ENCODE peak calls at places on chromosome 17, in four cellular contexts. B, Z, U and I are unnamed samples.
A peak's percentile ranks its signal among the peaks of the same experiment; 100 is the strongest.

GRCh38 chr17:76700627-76701470 is 9.9 kb downstream of the MXRA7 start:
- DNase-seq in Z (no peak), B (no peak), U (no peak), I (no peak)

GRCh38 chr17:47700471-47701449 is 6.8 kb downstream of the TBKBP1 start:
- DNase-seq in B (peak; percentile 78), U (no peak), Z (no peak), I (no peak)

GRCh38 chr17:7306911-7307685 is at the start of gene EIF5A:
- DNase-seq in Z (peak; percentile 99), U (peak; percentile 97), B (peak; percentile 100), I (peak; percentile 100)

GRCh38 chr17:77832180-77832560 is 126.3 kb upstream of the TNRC6C start:
- DNase-seq in U (no peak), B (no peak), Z (no peak), I (no peak)

GRCh38 chr17:62105361-62105760 is 40.3 kb upstream of the MED13 start:
- DNase-seq in Z (no peak), B (no peak), U (no peak), I (peak; percentile 66)

GRCh38 chr17:41324180-41325075 is 8.9 kb upstream of the KRTAP17-1 start:
- DNase-seq in B (no peak), Z (no peak), U (no peak), I (no peak)

GRCh38 chr17:29855686-29856085 is 74.3 kb downstream of the SSH2 start:
- DNase-seq in Z (no peak), U (no peak), B (no peak), I (no peak)

GRCh38 chr17:35892091-35892637 is 12.0 kb upstream of the CCL5 start:
- DNase-seq in Z (no peak), B (no peak), U (no peak), I (no peak)

GRCh38 chr17:17877548-17878358 is 41.0 kb upstream of the SREBF1 start:
- DNase-seq in Z (no peak), U (peak; percentile 57), B (peak; percentile 82), I (no peak)